ENCODE peak calls at places on chromosomes 6 and 20, in ten cellular contexts. R, D, S, A, T, W, J, Y, Z and X are unnamed samples.

GRCh38 chr6:27575594-27576361 is 102.9 kb upstream of the ZNF184 start:
- DNase-seq in R (no peak), D (no peak), S (no peak), A (no peak), T (no peak), W (no peak), J (no peak), Y (no peak), Z (no peak), X (no peak)

GRCh38 chr20:5313916-5314315 is 2.8 kb downstream of the PROKR2 start:
- DNase-seq in R (no peak), D (no peak), S (no peak), A (no peak), T (no peak), W (no peak), J (no peak), Y (no peak), Z (no peak), X (no peak)

GRCh38 chr6:73391735-73392134 is 2.9 kb upstream of the DDX43 start:
- DNase-seq in R (no peak), D (no peak), S (no peak), A (no peak), T (no peak), W (no peak), J (no peak), Y (no peak), Z (no peak), X (no peak)

GRCh38 chr20:5557123-5557522 is 193.1 kb upstream of the SHLD1 start:
- DNase-seq in R (no peak), D (peak), S (peak), A (peak), T (peak), W (peak), J (peak), Y (peak), Z (peak), X (peak)

GRCh38 chr6:32785781-32786533 is 22.6 kb upstream of the HLA-DQB2 start:
- DNase-seq in R (peak), D (no peak), S (no peak), A (no peak), T (peak), W (peak), J (peak), Y (peak), Z (no peak), X (peak)

GRCh38 chr20:2116170-2116940 is 14.7 kb downstream of the STK35 start:
- DNase-seq in R (no peak), D (no peak), S (no peak), A (no peak), T (no peak), W (no peak), J (no peak), Y (no peak), Z (no peak), X (no peak)

GRCh38 chr6:1536526-1537429 is 72.9 kb upstream of the FOXC1 start:
- DNase-seq in R (no peak), D (no peak), S (no peak), A (no peak), T (no peak), W (no peak), J (no peak), Y (no peak), Z (no peak), X (peak)

GRCh38 chr6:54238407-54238806 is 69.8 kb upstream of the TINAG start:
- DNase-seq in R (no peak), D (no peak), S (no peak), A (no peak), T (no peak), W (no peak), J (peak), Y (no peak), Z (no peak), X (no peak)

GRCh38 chr6:105326838-105327745 is 75.8 kb downstream of the PREP start:
- DNase-seq in R (no peak), D (no peak), S (no peak), A (no peak), T (no peak), W (no peak), J (no peak), Y (peak), Z (no peak), X (no peak)